ENCODE peak calls at places on chromosomes 5 and 9, in seven cellular contexts. X is brain microvascular endothelial cell, Z is HL-60, M is heart right ventricle, F is IMR-90, Q is fibroblast of mammary gland, V is hepatocyte. B is an unnamed sample.

GRCh38 chr9:117178596-117179111 is 236.2 kb downstream of the ASTN2 start:
- DNase-seq in V (no peak), X (no peak), M (no peak), Q (no peak), F (peak; percentile 59), Z (no peak), B (no peak)

GRCh38 chr5:149450199-149450598 is 71.1 kb upstream of the IL17B start:
- DNase-seq in Z (no peak), F (peak; percentile 87), X (peak; percentile 54), V (no peak), Q (peak; percentile 74), M (peak; percentile 81), B (peak; percentile 92)

GRCh38 chr9:132811985-132812384 is 66.1 kb downstream of the AK8 start:
- DNase-seq in X (no peak), V (no peak), Q (no peak), Z (no peak), F (no peak), M (no peak), B (no peak)

GRCh38 chr5:905139-905642 is 12.5 kb downstream of the TRIP13 start:
- DNase-seq in Q (no peak), V (no peak), F (no peak), M (no peak), Z (no peak), X (no peak), B (no peak)

GRCh38 chr5:60677831-60678664 is 21.9 kb downstream of the DEPDC1B start:
- DNase-seq in Z (no peak), V (peak; percentile 49), Q (peak; percentile 73), M (no peak), X (no peak), F (peak; percentile 58), B (peak; percentile 80)

GRCh38 chr9:26077860-26078259 is 399.6 kb upstream of the TUSC1 start:
- DNase-seq in V (no peak), F (no peak), Z (no peak), M (no peak), X (no peak), Q (no peak), B (no peak)

GRCh38 chr5:96649251-96649937 is 12.8 kb upstream of the CAST start:
- DNase-seq in F (no peak), V (no peak), M (no peak), Q (peak; percentile 40), X (no peak), Z (no peak), B (no peak)

GRCh38 chr9:93183663-93184438 is at the start of gene WNK2:
- DNase-seq in Z (no peak), F (no peak), X (no peak), M (no peak), V (peak; percentile 75), Q (peak; percentile 4), B (no peak)

GRCh38 chr5:142826741-142827492 is 56.7 kb downstream of the ARHGAP26 start:
- DNase-seq in F (peak; percentile 75), X (peak; percentile 62), M (no peak), V (no peak), Q (peak; percentile 67), Z (peak; percentile 85), B (peak; percentile 75)

DNA sequence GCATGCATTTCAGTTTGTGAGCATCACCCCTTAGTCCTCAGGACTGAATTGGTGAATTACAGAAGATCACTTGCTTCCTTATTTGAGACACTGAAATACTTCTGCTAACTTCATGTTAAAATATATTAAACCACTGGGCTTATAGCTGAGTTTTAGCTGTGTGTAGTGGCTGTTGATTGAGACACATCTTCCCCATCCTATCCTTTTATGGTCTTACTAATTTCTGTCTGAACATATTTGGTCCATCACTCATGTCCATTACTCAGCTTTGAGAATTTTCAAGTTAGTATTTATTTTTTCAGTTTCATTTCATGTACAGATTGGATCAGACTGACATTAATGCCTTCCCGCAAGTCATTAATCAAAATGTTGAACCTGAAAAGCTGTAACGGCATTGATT is 295.9 kb downstream of the PSAT1 start:
- DNase-seq in V (no peak), F (peak; percentile 78), Q (peak; percentile 33), X (peak; percentile 48), M (no peak), Z (no peak), B (peak; percentile 27)
- TF ChIP-seq CTCF in V (no peak), F (no peak), Q (no peak), X (no peak), M (no peak), Z (no peak), B (no peak)

DNA sequence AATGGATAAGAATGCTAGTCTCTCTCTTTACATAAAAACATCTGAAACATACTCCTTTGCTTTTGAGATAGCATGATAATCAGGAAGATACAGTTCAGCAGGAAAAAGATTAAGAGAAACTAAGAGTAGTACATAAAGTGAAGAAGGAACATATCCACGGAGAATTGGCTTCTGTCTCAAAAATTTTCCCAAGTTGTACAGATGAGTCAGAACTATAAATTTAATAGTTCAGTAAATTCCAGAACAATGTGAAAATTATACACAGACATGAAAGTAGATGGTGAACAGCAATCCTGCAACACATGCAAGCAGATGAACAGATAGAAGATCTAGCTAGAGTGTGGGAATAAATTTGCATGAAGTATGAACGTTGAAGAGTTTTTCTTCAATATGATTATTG is 691.4 kb upstream of the RIOK2 start:
- DNase-seq in M (no peak), X (no peak), Q (peak; percentile 55), V (no peak), F (peak; percentile 16), Z (no peak), B (no peak)
- H3K4me3 ChIP-seq in M (no peak overlapping the region), X (no peak overlapping the region), Q (no peak overlapping the region), V (no peak overlapping the region), F (no peak overlapping the region), Z (no peak overlapping the region), B (no peak overlapping the region)

DNA sequence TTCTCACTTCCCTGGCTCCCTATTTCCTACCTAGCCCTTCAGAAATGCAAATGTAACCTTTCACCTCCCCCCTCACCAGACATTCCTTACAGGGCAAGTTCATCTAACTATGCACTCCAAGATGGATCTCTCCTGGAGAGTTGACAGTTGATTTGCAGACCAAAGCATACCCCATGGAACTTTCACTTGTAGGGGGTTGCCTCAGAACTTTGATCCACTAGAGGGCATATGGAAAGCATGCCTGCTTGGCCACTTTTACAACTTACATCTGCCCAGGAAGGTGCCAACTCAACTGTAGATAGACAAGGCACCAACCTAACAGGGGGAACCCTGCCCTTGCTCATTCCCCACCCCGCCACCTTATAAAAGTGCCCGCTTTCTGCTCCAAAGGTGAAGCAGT is 187.8 kb downstream of the NXNL2 start:
- DNase-seq in F (peak; percentile 26), X (no peak), Z (peak; percentile 7), M (no peak), V (no peak), Q (no peak), B (peak; percentile 50)
- TF ChIP-seq CTCF in F (peak; percentile 45), X (peak; percentile 73), Z (peak; percentile 15), M (no peak), V (peak; percentile 17), Q (peak; percentile 45), B (peak; percentile 60)

GRCh38 chr9:34612788-34613390 is 992 bp upstream of the RPP25L start:
- DNase-seq in V (peak; percentile 92), X (peak; percentile 65), F (peak; percentile 67), Z (peak; percentile 79), Q (peak; percentile 73), M (peak; percentile 83), B (peak; percentile 77)

GRCh38 chr9:34611251-34611810 is 566 bp downstream of the RPP25L start:
- DNase-seq in M (no peak), X (no peak), Q (no peak), Z (no peak), V (peak; percentile 26), F (no peak), B (no peak)

GRCh38 chr9:34611811-34612787 is at the start of gene RPP25L:
- DNase-seq in X (peak; percentile 53), V (peak; percentile 96), Z (peak; percentile 74), F (peak; percentile 78), Q (peak; percentile 72), M (peak; percentile 88), B (peak; percentile 84)

GRCh38 chr9:34607331-34607730 is 4.6 kb downstream of the RPP25L start:
- DNase-seq in M (no peak), Q (no peak), F (no peak), V (no peak), X (no peak), Z (no peak), B (no peak)

GRCh38 chr9:34610434-34611206 is 1.3 kb downstream of the RPP25L start:
- DNase-seq in F (no peak), M (no peak), Z (peak; percentile 81), Q (no peak), V (no peak), X (no peak), B (no peak)
- H3K4me3 ChIP-seq in F (no peak overlapping the region), M (peak overlapping the region; percentile 79), Z (no peak overlapping the region), Q (peak overlapping the region; percentile 88), V (no peak overlapping the region), X (peak overlapping the region; percentile 83), B (peak overlapping the region; percentile 88)

GRCh38 chr9:95078934-95079333 is 238.6 kb downstream of the FANCC start:
- DNase-seq in M (no peak), V (no peak), Z (no peak), X (no peak), F (no peak), Q (no peak), B (no peak)
- TF ChIP-seq CTCF in M (no peak), V (no peak), Z (no peak), X (no peak), F (no peak), Q (no peak), B (no peak)